ENCODE peak calls at places on chromosomes 11 and 22, in ten cellular contexts. G, R, S, Y, C, L, D, J, E and F are unnamed samples.

GRCh38 chr11:117110294-117110950 is 12.2 kb upstream of the SIK3 start:
- DNase-seq in Y (no peak), R (no peak), S (no peak), C (no peak), G (no peak), E (no peak), D (no peak), J (no peak), L (no peak), F (no peak)

GRCh38 chr22:42990131-42990838 is 24.7 kb downstream of the PACSIN2 start:
- DNase-seq in G (no peak), Y (peak), S (no peak), D (no peak), C (no peak), J (no peak), L (no peak), E (no peak), R (no peak), F (no peak)

GRCh38 chr11:134045799-134046635 is 22.9 kb upstream of the JAM3 start:
- DNase-seq in E (no peak), S (peak), C (no peak), Y (peak), G (no peak), R (no peak), L (no peak), D (no peak), J (no peak), F (no peak)

GRCh38 chr22:37213941-37214340 is 1.7 kb upstream of the SSTR3 start:
- DNase-seq in G (no peak), R (no peak), S (no peak), Y (no peak), E (no peak), D (no peak), J (no peak), C (no peak), L (no peak), F (no peak)

GRCh38 chr22:23200896-23201295 is 20.6 kb downstream of the BCR start:
- DNase-seq in D (no peak), S (no peak), G (no peak), R (no peak), J (no peak), C (no peak), L (no peak), Y (no peak), E (no peak), F (no peak)

GRCh38 chr11:75155570-75156422 is 4.9 kb downstream of the SLCO2B1 start:
- DNase-seq in G (no peak), C (no peak), D (no peak), S (no peak), Y (no peak), L (no peak), R (no peak), J (no peak), E (no peak), F (peak)

GRCh38 chr22:36577019-36577418 is 48.1 kb upstream of the EIF3D start:
- DNase-seq in E (no peak), J (no peak), R (no peak), S (no peak), Y (peak), C (no peak), D (no peak), G (no peak), L (no peak), F (no peak)

GRCh38 chr11:19959697-19960096 is 200.6 kb downstream of the DBX1 start:
- DNase-seq in C (no peak), Y (no peak), S (no peak), R (no peak), D (no peak), L (no peak), E (no peak), G (no peak), J (no peak), F (no peak)

GRCh38 chr11:47850337-47850736 is 2.2 kb upstream of the NUP160 start:
- DNase-seq in E (peak), J (no peak), G (no peak), Y (no peak), R (no peak), S (no peak), C (no peak), L (peak), D (no peak), F (no peak)

GRCh38 chr11:74157169-74157568 is 13.6 kb downstream of the C2CD3 start:
- DNase-seq in Y (no peak), D (no peak), C (no peak), S (no peak), J (no peak), G (no peak), R (no peak), L (no peak), E (no peak), F (no peak)

GRCh38 chr11:100741866-100742625 is 55.0 kb downstream of the ARHGAP42 start:
- DNase-seq in D (no peak), S (no peak), C (no peak), J (no peak), E (no peak), G (no peak), Y (no peak), R (no peak), L (peak), F (no peak)

GRCh38 chr11:86735462-86736302 is 63.3 kb upstream of the ME3 start:
- DNase-seq in L (no peak), R (no peak), J (no peak), S (no peak), E (no peak), D (no peak), C (no peak), G (no peak), Y (no peak), F (no peak)

GRCh38 chr11:23398052-23398451 is 537.8 kb upstream of the CCDC179 start:
- DNase-seq in Y (no peak), C (no peak), R (no peak), J (no peak), L (no peak), E (no peak), S (no peak), G (no peak), D (no peak), F (no peak)

GRCh38 chr11:111320728-111321568 is 22.6 kb downstream of the POU2AF3 start:
- DNase-seq in E (no peak), G (no peak), R (no peak), L (no peak), S (no peak), D (no peak), C (no peak), Y (no peak), J (no peak), F (no peak)

GRCh38 chr22:24023204-24023789 is 12.2 kb downstream of the CABIN1 start:
- DNase-seq in E (no peak), D (no peak), J (no peak), L (no peak), G (no peak), S (no peak), Y (no peak), R (no peak), C (no peak), F (no peak)

GRCh38 chr11:122763108-122763507 is 75.2 kb upstream of the CRTAM start:
- DNase-seq in L (no peak), E (no peak), C (no peak), G (no peak), R (no peak), Y (no peak), S (no peak), D (no peak), J (no peak), F (no peak)

GRCh38 chr11:116882386-116882785 is 45.0 kb upstream of the APOA1 start:
- DNase-seq in Y (peak), R (no peak), E (peak), C (no peak), L (no peak), D (no peak), J (no peak), G (no peak), S (no peak), F (no peak)